ENCODE peak calls at places on chromosomes 12 and 14, in eight cellular contexts. F is SK-N-SH, Y is neuronal stem cell, M is GM23248, K is astrocyte, U is K562, B is MM.1S, S is hepatocyte. P is an unnamed sample.

GRCh38 chr12:19025582-19025981 is 104.0 kb upstream of the PLEKHA5 start:
- DNase-seq in F (no peak), Y (no peak), M (no peak), K (no peak), U (no peak), B (no peak), S (no peak), P (no peak)

GRCh38 chr12:51183349-51183748 is 10.4 kb upstream of the TFCP2 start:
- DNase-seq in F (no peak), Y (no peak), M (no peak), K (no peak), U (peak; percentile 4), B (no peak), S (no peak), P (no peak)

GRCh38 chr12:2892246-2892645 is 1.6 kb downstream of the TULP3 start:
- DNase-seq in F (no peak), Y (no peak), M (peak; percentile 65), K (no peak), U (no peak), B (no peak), S (no peak), P (no peak)

GRCh38 chr14:34051966-34052657 is 101.2 kb upstream of the EGLN3 start:
- DNase-seq in F (no peak), Y (no peak), M (peak; percentile 83), K (peak; percentile 89), U (no peak), B (peak; percentile 54), S (peak; percentile 79), P (no peak)

GRCh38 chr12:40942326-40942725 is 245.8 kb upstream of the PDZRN4 start:
- DNase-seq in F (no peak), Y (peak; percentile 9), M (peak; percentile 22), K (peak; percentile 62), U (no peak), B (no peak), S (peak; percentile 14), P (no peak)

GRCh38 chr12:30846776-30847175 is 79.8 kb upstream of the TSPAN11 start:
- DNase-seq in F (no peak), Y (no peak), M (no peak), K (no peak), U (no peak), B (no peak), S (no peak), P (no peak)

GRCh38 chr12:70150230-70150629 is 93.0 kb upstream of the CNOT2 start:
- DNase-seq in F (no peak), Y (no peak), M (no peak), K (no peak), U (no peak), B (no peak), S (no peak), P (no peak)

GRCh38 chr14:22448905-22449611 is 140.0 kb downstream of the DAD1 start:
- DNase-seq in F (no peak), Y (no peak), M (peak; percentile 49), K (no peak), U (no peak), B (no peak), S (no peak), P (peak; percentile 24)

GRCh38 chr12:116922194-116922897 is 11.6 kb downstream of the FBXW8 start:
- DNase-seq in F (no peak), Y (no peak), M (no peak), K (no peak), U (no peak), B (peak; percentile 76), S (no peak), P (no peak)

GRCh38 chr14:23047042-23047634 is 5.1 kb downstream of the PSMB11 start:
- DNase-seq in F (no peak), Y (no peak), M (no peak), K (no peak), U (no peak), B (no peak), S (no peak), P (no peak)

GRCh38 chr12:107523760-107524558 is 161.6 kb upstream of the PWP1 start:
- DNase-seq in F (no peak), Y (no peak), M (no peak), K (no peak), U (no peak), B (no peak), S (no peak), P (no peak)

GRCh38 chr12:98062464-98063245 is 452.7 kb upstream of the TMPO start:
- DNase-seq in F (no peak), Y (no peak), M (no peak), K (no peak), U (no peak), B (no peak), S (no peak), P (no peak)

GRCh38 chr12:74424778-74425177 is 112.9 kb upstream of the ATXN7L3B start:
- DNase-seq in F (no peak), Y (no peak), M (no peak), K (no peak), U (no peak), B (no peak), S (no peak), P (no peak)

GRCh38 chr14:99829450-99829849 is 36.2 kb downstream of the EML1 start:
- DNase-seq in F (no peak), Y (no peak), M (no peak), K (no peak), U (no peak), B (no peak), S (no peak), P (no peak)

GRCh38 chr14:104554608-104555401 is 24.8 kb upstream of the C14orf180 start:
- DNase-seq in F (peak; percentile 68), Y (no peak), M (peak; percentile 21), K (no peak), U (no peak), B (no peak), S (peak; percentile 43), P (no peak)

GRCh38 chr12:50241178-50241577 is 42.1 kb downstream of the LIMA1 start:
- DNase-seq in F (no peak), Y (no peak), M (peak; percentile 30), K (no peak), U (no peak), B (no peak), S (no peak), P (no peak)

DNA sequence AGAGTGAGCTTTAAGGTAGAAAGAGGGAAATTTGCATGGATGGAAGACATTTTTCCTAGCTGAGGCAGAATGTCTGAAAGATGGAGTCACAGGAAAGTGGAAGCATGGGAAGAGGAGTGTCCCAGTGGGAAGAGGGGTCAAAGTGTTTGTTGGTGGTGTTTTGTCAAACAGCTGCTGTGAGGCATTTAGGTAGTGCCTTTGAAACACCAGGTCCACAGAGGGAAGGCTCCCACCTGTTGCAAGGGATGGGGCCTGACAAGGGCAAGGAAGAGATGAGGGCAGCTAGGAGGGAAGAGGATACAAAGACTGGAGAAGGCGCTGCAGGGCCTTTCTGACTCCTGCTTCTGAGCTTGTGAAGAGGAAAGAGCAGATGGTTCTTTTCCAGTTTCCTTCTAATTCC is 91.8 kb upstream of the CISTR start:
- DNase-seq in F (no peak), Y (no peak), M (no peak), K (no peak), U (no peak), B (no peak), S (no peak), P (no peak)
- H3K27me3 ChIP-seq in F (peaks cover 57% of the 10 kb centered on the region), Y (peaks cover 54% of the 10 kb centered on the region), M (peaks cover 75% of the 10 kb centered on the region), K (peaks cover 12% of the 10 kb centered on the region), U (peaks cover 7% of the 10 kb centered on the region), B (no peaks in the 10 kb centered on the region), S (peaks cover 33% of the 10 kb centered on the region), P (no peaks in the 10 kb centered on the region)

GRCh38 chr12:968561-968960 is 19.1 kb upstream of the RAD52 start:
- DNase-seq in F (no peak), Y (no peak), M (no peak), K (no peak), U (no peak), B (no peak), S (no peak), P (no peak)
- H3K4me2 ChIP-seq in F (no peak overlapping the region), Y (no peak overlapping the region), M (no peak overlapping the region), K (no peak overlapping the region), U (no peak overlapping the region), B (no peak overlapping the region), S (no peak overlapping the region), P (no peak overlapping the region)

GRCh38 chr12:48994224-48995060 is 4.7 kb downstream of the DDN start:
- DNase-seq in F (no peak), Y (no peak), M (no peak), K (no peak), U (no peak), B (no peak), S (no peak), P (no peak)

GRCh38 chr12:48991247-48992050 is 7.7 kb downstream of the DDN start:
- DNase-seq in F (no peak), Y (no peak), M (no peak), K (no peak), U (no peak), B (peak; percentile 3), S (no peak), P (no peak)

GRCh38 chr12:48995061-48995879 is 3.9 kb downstream of the DDN start:
- DNase-seq in F (peak; percentile 98), Y (peak; percentile 74), M (peak; percentile 93), K (peak; percentile 48), U (peak; percentile 87), B (peak; percentile 44), S (peak; percentile 94), P (peak; percentile 86)

GRCh38 chr12:48996794-48997718 is 2.1 kb downstream of the DDN start:
- DNase-seq in F (peak; percentile 82), Y (no peak), M (peak; percentile 87), K (peak; percentile 37), U (peak; percentile 59), B (peak; percentile 59), S (peak; percentile 92), P (peak; percentile 73)

DNA sequence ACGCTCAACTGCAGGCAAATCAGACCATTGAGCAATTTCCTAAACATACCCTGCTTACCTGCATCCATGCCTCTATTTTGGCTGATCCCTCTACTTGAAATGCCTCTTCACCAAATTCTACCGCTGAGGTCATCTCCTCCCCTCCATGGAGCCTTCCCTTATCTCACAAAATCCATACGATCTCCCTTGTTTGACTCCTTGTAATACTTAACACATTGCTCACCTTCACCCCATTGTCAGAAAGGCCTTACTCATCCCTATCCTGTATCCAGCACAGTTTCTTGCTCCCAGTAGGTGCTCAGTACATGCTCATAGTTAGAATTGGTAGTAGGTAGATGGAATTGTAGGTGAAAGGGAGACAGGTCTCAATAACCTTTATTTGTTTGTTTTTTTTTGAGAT is 5.4 kb downstream of the DDN start:
- DNase-seq in F (no peak), Y (no peak), M (peak; percentile 43), K (no peak), U (peak; percentile 53), B (no peak), S (no peak), P (no peak)
- H3K27me3 ChIP-seq in F (peaks cover 5% of the 10 kb centered on the region), Y (peaks cover 63% of the 10 kb centered on the region), M (peaks cover 5% of the 10 kb centered on the region), K (peaks cover 43% of the 10 kb centered on the region), U (peaks cover 4% of the 10 kb centered on the region), B (peaks cover 25% of the 10 kb centered on the region), S (peaks cover 58% of the 10 kb centered on the region), P (peaks cover 4% of the 10 kb centered on the region)

DNA sequence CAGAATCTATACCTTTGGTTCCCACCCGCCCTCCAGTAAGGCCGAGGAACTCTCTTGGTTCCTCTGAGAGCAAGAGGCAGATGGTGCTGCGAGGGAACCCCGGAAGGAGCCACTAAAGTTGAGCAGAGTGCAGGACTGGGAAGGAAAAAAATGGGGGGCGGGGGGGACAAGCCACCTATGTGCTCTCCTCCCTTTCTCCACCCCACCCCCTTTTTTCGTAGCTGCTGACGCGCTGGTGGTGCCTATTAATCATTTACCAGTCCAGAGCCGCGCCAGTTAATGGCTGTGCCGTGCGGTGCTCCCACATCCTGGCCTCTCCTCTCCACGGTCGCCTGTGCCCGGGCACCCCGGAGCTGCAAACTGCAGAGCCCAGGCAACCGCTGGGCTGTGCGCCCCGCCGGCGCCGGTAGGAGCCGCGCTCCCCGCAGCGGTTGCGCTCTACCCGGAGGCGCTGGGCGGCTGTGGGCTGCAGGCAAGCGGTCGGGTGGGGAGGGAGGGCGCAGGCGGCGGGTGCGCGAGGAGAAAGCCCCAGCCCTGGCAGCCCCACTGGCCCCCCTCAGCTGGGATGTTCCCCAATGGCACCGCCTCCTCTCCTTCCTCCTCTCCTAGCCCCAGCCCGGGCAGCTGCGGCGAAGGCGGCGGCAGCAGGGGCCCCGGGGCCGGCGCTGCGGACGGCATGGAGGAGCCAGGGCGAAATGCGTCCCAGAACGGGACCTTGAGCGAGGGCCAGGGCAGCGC is 1.3 kb downstream of the SSTR1 start:
- DNase-seq in F (no peak), Y (peak; percentile 26), M (peak; percentile 90), K (peak; percentile 33), U (no peak), B (no peak), S (peak; percentile 84), P (no peak)
- H3K4me2 ChIP-seq in F (peak overlapping the region; percentile 50), Y (peak overlapping the region; percentile 82), M (peak overlapping the region; percentile 88), K (peak overlapping the region; percentile 89), U (no peak overlapping the region), B (no peak overlapping the region), S (peak overlapping the region; percentile 89), P (peak overlapping the region; percentile 81)